ENCODE peak calls at places on chromosomes 4 and X, in six cellular contexts. One of them, this sample, is unnamed.

GRCh38 chr4:101711590-101712255 is 78.8 kb upstream of the BANK1 start:
- DNase-seq in BJ: no peak
- DNase-seq in kidney epithelial cell: no peak
- DNase-seq in stromal cell of bone marrow: no peak
- DNase-seq in heart left ventricle: no peak
- DNase-seq in cardiac muscle cell: no peak
- DNase-seq in this sample: no peak

GRCh38 chr4:911871-912490 is 20.1 kb downstream of the GAK start:
- DNase-seq in BJ: no peak
- DNase-seq in kidney epithelial cell: no peak
- DNase-seq in stromal cell of bone marrow: no peak
- DNase-seq in heart left ventricle: no peak
- DNase-seq in cardiac muscle cell: no peak
- DNase-seq in this sample: no peak

GRCh38 chr4:80079255-80079923 is 6.4 kb upstream of the ANTXR2 start:
- DNase-seq in BJ: no peak
- DNase-seq in kidney epithelial cell: no peak
- DNase-seq in stromal cell of bone marrow: no peak
- DNase-seq in heart left ventricle: no peak
- DNase-seq in cardiac muscle cell: no peak
- DNase-seq in this sample: no peak

GRCh38 chrX:1587161-1587560 is 4.2 kb upstream of the AKAP17A start:
- DNase-seq in BJ: no peak
- DNase-seq in kidney epithelial cell: no peak
- DNase-seq in stromal cell of bone marrow: no peak
- DNase-seq in heart left ventricle: no peak
- DNase-seq in cardiac muscle cell: no peak
- DNase-seq in this sample: no peak

GRCh38 chr4:125735107-125735506 is 420.4 kb downstream of the FAT4 start:
- DNase-seq in BJ: peak
- DNase-seq in kidney epithelial cell: peak
- DNase-seq in stromal cell of bone marrow: peak
- DNase-seq in heart left ventricle: no peak
- DNase-seq in cardiac muscle cell: peak
- DNase-seq in this sample: peak

GRCh38 chrX:82134378-82134777 is 932.5 kb downstream of the SH3BGRL start:
- DNase-seq in BJ: no peak
- DNase-seq in kidney epithelial cell: no peak
- DNase-seq in stromal cell of bone marrow: no peak
- DNase-seq in heart left ventricle: no peak
- DNase-seq in cardiac muscle cell: no peak
- DNase-seq in this sample: no peak

GRCh38 chr4:101331017-101331416 is 16.3 kb downstream of the PPP3CA start:
- DNase-seq in BJ: no peak
- DNase-seq in kidney epithelial cell: no peak
- DNase-seq in stromal cell of bone marrow: no peak
- DNase-seq in heart left ventricle: no peak
- DNase-seq in cardiac muscle cell: no peak
- DNase-seq in this sample: no peak

GRCh38 chr4:156659983-156660382 is 311.6 kb downstream of the PDGFC start:
- DNase-seq in BJ: no peak
- DNase-seq in kidney epithelial cell: no peak
- DNase-seq in stromal cell of bone marrow: no peak
- DNase-seq in heart left ventricle: no peak
- DNase-seq in cardiac muscle cell: no peak
- DNase-seq in this sample: no peak

GRCh38 chr4:94419956-94420355 is 31.8 kb upstream of the PDLIM5 start:
- DNase-seq in BJ: no peak
- DNase-seq in kidney epithelial cell: peak
- DNase-seq in stromal cell of bone marrow: no peak
- DNase-seq in heart left ventricle: no peak
- DNase-seq in cardiac muscle cell: peak
- DNase-seq in this sample: no peak

GRCh38 chr4:62269918-62270317 is 1069.8 kb downstream of the ADGRL3 start:
- DNase-seq in BJ: no peak
- DNase-seq in kidney epithelial cell: no peak
- DNase-seq in stromal cell of bone marrow: no peak
- DNase-seq in heart left ventricle: no peak
- DNase-seq in cardiac muscle cell: no peak
- DNase-seq in this sample: no peak

GRCh38 chr4:26104056-26104685 is 190.2 kb downstream of the SMIM20 start:
- DNase-seq in BJ: no peak
- DNase-seq in kidney epithelial cell: no peak
- DNase-seq in stromal cell of bone marrow: no peak
- DNase-seq in heart left ventricle: no peak
- DNase-seq in cardiac muscle cell: no peak
- DNase-seq in this sample: no peak

GRCh38 chrX:120406638-120407037 is 44.7 kb downstream of the ATP1B4 start:
- DNase-seq in BJ: no peak
- DNase-seq in kidney epithelial cell: no peak
- DNase-seq in stromal cell of bone marrow: no peak
- DNase-seq in heart left ventricle: no peak
- DNase-seq in cardiac muscle cell: no peak
- DNase-seq in this sample: no peak